ENCODE peak calls at places on chromosomes 3 and 15, in nine cellular contexts. One of them, this sample, is unnamed.

GRCh38 chr3:41632705-41633104 is 329.2 kb downstream of the ULK4 start:
- ATAC-seq in CD4-positive, alpha-beta T cell: no peak
- ATAC-seq in WTC11: no peak
- ATAC-seq in HepG2: peak
- ATAC-seq in sciatic nerve: no peak
- ATAC-seq in activated CD8-positive, alpha-beta T cell treated with anti-CD3 and anti-CD28 coated beads for 36 hours: no peak
- ATAC-seq in Right ventricle myocardium inferior: no peak
- ATAC-seq in pancreas: no peak
- ATAC-seq in body of pancreas: no peak
- ATAC-seq in this sample: no peak

GRCh38 chr3:137061186-137061585 is 103.4 kb downstream of the IL20RB start:
- ATAC-seq in Right ventricle myocardium inferior: no peak
- ATAC-seq in pancreas: no peak
- ATAC-seq in sciatic nerve: no peak
- ATAC-seq in activated CD8-positive, alpha-beta T cell treated with anti-CD3 and anti-CD28 coated beads for 36 hours: no peak
- ATAC-seq in HepG2: no peak
- ATAC-seq in WTC11: no peak
- ATAC-seq in body of pancreas: no peak
- ATAC-seq in CD4-positive, alpha-beta T cell: no peak
- ATAC-seq in this sample: no peak

GRCh38 chr15:98614681-98615080 is 33.7 kb upstream of the IGF1R start:
- ATAC-seq in sciatic nerve: no peak
- ATAC-seq in body of pancreas: no peak
- ATAC-seq in WTC11: no peak
- ATAC-seq in HepG2: no peak
- ATAC-seq in activated CD8-positive, alpha-beta T cell treated with anti-CD3 and anti-CD28 coated beads for 36 hours: no peak
- ATAC-seq in pancreas: no peak
- ATAC-seq in Right ventricle myocardium inferior: no peak
- ATAC-seq in CD4-positive, alpha-beta T cell: no peak
- ATAC-seq in this sample: no peak

GRCh38 chr3:14845180-14845579 is 26.4 kb downstream of the FGD5 start:
- ATAC-seq in WTC11: no peak
- ATAC-seq in HepG2: no peak
- ATAC-seq in activated CD8-positive, alpha-beta T cell treated with anti-CD3 and anti-CD28 coated beads for 36 hours: peak
- ATAC-seq in Right ventricle myocardium inferior: no peak
- ATAC-seq in body of pancreas: no peak
- ATAC-seq in pancreas: no peak
- ATAC-seq in sciatic nerve: no peak
- ATAC-seq in CD4-positive, alpha-beta T cell: no peak
- ATAC-seq in this sample: no peak

GRCh38 chr3:170745211-170745718 is 124.7 kb downstream of the RPL22L1 start:
- ATAC-seq in Right ventricle myocardium inferior: no peak
- ATAC-seq in WTC11: no peak
- ATAC-seq in HepG2: no peak
- ATAC-seq in CD4-positive, alpha-beta T cell: no peak
- ATAC-seq in sciatic nerve: no peak
- ATAC-seq in body of pancreas: peak
- ATAC-seq in activated CD8-positive, alpha-beta T cell treated with anti-CD3 and anti-CD28 coated beads for 36 hours: no peak
- ATAC-seq in pancreas: peak
- ATAC-seq in this sample: peak

GRCh38 chr3:25376346-25376745 is 51.7 kb upstream of the RARB start:
- ATAC-seq in HepG2: no peak
- ATAC-seq in WTC11: no peak
- ATAC-seq in body of pancreas: no peak
- ATAC-seq in Right ventricle myocardium inferior: no peak
- ATAC-seq in sciatic nerve: no peak
- ATAC-seq in CD4-positive, alpha-beta T cell: no peak
- ATAC-seq in pancreas: no peak
- ATAC-seq in activated CD8-positive, alpha-beta T cell treated with anti-CD3 and anti-CD28 coated beads for 36 hours: no peak
- ATAC-seq in this sample: no peak

GRCh38 chr3:66304293-66304692 is 83.5 kb downstream of the SLC25A26 start:
- ATAC-seq in Right ventricle myocardium inferior: no peak
- ATAC-seq in CD4-positive, alpha-beta T cell: no peak
- ATAC-seq in sciatic nerve: no peak
- ATAC-seq in pancreas: no peak
- ATAC-seq in HepG2: no peak
- ATAC-seq in body of pancreas: no peak
- ATAC-seq in activated CD8-positive, alpha-beta T cell treated with anti-CD3 and anti-CD28 coated beads for 36 hours: no peak
- ATAC-seq in WTC11: no peak
- ATAC-seq in this sample: no peak

GRCh38 chr3:159239054-159239453 is 437.2 kb downstream of the MFSD1 start:
- ATAC-seq in body of pancreas: no peak
- ATAC-seq in sciatic nerve: no peak
- ATAC-seq in WTC11: no peak
- ATAC-seq in CD4-positive, alpha-beta T cell: no peak
- ATAC-seq in HepG2: no peak
- ATAC-seq in pancreas: no peak
- ATAC-seq in Right ventricle myocardium inferior: no peak
- ATAC-seq in activated CD8-positive, alpha-beta T cell treated with anti-CD3 and anti-CD28 coated beads for 36 hours: no peak
- ATAC-seq in this sample: no peak

GRCh38 chr3:181712190-181712504 is 422 bp downstream of the SOX2 start:
- ATAC-seq in pancreas: peak
- ATAC-seq in sciatic nerve: no peak
- ATAC-seq in Right ventricle myocardium inferior: no peak
- ATAC-seq in WTC11: no peak
- ATAC-seq in HepG2: peak
- ATAC-seq in CD4-positive, alpha-beta T cell: no peak
- ATAC-seq in body of pancreas: no peak
- ATAC-seq in activated CD8-positive, alpha-beta T cell treated with anti-CD3 and anti-CD28 coated beads for 36 hours: no peak
- ATAC-seq in this sample: no peak

GRCh38 chr3:58697552-58697951 is 31.0 kb upstream of the FAM3D start:
- ATAC-seq in body of pancreas: no peak
- ATAC-seq in HepG2: no peak
- ATAC-seq in sciatic nerve: no peak
- ATAC-seq in WTC11: no peak
- ATAC-seq in pancreas: no peak
- ATAC-seq in Right ventricle myocardium inferior: no peak
- ATAC-seq in activated CD8-positive, alpha-beta T cell treated with anti-CD3 and anti-CD28 coated beads for 36 hours: no peak
- ATAC-seq in CD4-positive, alpha-beta T cell: no peak
- ATAC-seq in this sample: no peak

GRCh38 chr15:40310001-40310959 is 2.5 kb upstream of the PLCB2 start:
- ATAC-seq in CD4-positive, alpha-beta T cell: no peak
- ATAC-seq in HepG2: peak
- ATAC-seq in WTC11: peak
- ATAC-seq in body of pancreas: peak
- ATAC-seq in Right ventricle myocardium inferior: peak
- ATAC-seq in sciatic nerve: peak
- ATAC-seq in pancreas: peak
- ATAC-seq in activated CD8-positive, alpha-beta T cell treated with anti-CD3 and anti-CD28 coated beads for 36 hours: peak
- ATAC-seq in this sample: peak

GRCh38 chr3:111769110-111769509 is 90.0 kb upstream of the PHLDB2 start:
- ATAC-seq in CD4-positive, alpha-beta T cell: no peak
- ATAC-seq in HepG2: peak
- ATAC-seq in pancreas: peak
- ATAC-seq in sciatic nerve: peak
- ATAC-seq in body of pancreas: peak
- ATAC-seq in WTC11: no peak
- ATAC-seq in activated CD8-positive, alpha-beta T cell treated with anti-CD3 and anti-CD28 coated beads for 36 hours: no peak
- ATAC-seq in Right ventricle myocardium inferior: peak
- ATAC-seq in this sample: no peak

GRCh38 chr3:138809506-138810266 is 25.0 kb downstream of the PIK3CB start:
- ATAC-seq in HepG2: no peak
- ATAC-seq in sciatic nerve: no peak
- ATAC-seq in body of pancreas: peak
- ATAC-seq in WTC11: no peak
- ATAC-seq in pancreas: peak
- ATAC-seq in Right ventricle myocardium inferior: no peak
- ATAC-seq in activated CD8-positive, alpha-beta T cell treated with anti-CD3 and anti-CD28 coated beads for 36 hours: no peak
- ATAC-seq in CD4-positive, alpha-beta T cell: no peak
- ATAC-seq in this sample: no peak

GRCh38 chr15:52228928-52229327 is 37.7 kb upstream of the GNB5 start:
- ATAC-seq in pancreas: peak
- ATAC-seq in HepG2: peak
- ATAC-seq in activated CD8-positive, alpha-beta T cell treated with anti-CD3 and anti-CD28 coated beads for 36 hours: no peak
- ATAC-seq in sciatic nerve: no peak
- ATAC-seq in CD4-positive, alpha-beta T cell: no peak
- ATAC-seq in Right ventricle myocardium inferior: no peak
- ATAC-seq in body of pancreas: peak
- ATAC-seq in WTC11: peak
- ATAC-seq in this sample: peak